ENCODE peak calls at places on chromosomes 3 and 15, in eight cellular contexts. O is sigmoid colon; G is left ventricle myocardium superior; M is GM12891; E is posterior vena cava; Z is NCI-H2081; U is central memory CD4-positive, alpha-beta T cell; H is SHP77. S is an unnamed sample.

GRCh38 chr15:77516786-77517185 is 96.1 kb downstream of the HMG20A start:
- DNase-seq in O (peak), G (no peak), M (no peak), E (peak), Z (no peak), U (no peak), H (no peak), S (no peak)

GRCh38 chr3:139481116-139481515 is 4.8 kb upstream of the RBP2 start:
- DNase-seq in O (no peak), G (no peak), M (no peak), E (no peak), Z (no peak), U (no peak), H (no peak), S (no peak)

GRCh38 chr3:126340943-126341754 is 16.1 kb downstream of the KLF15 start:
- DNase-seq in O (peak), G (peak), M (no peak), E (peak), Z (no peak), U (no peak), H (no peak), S (no peak)

GRCh38 chr3:70433091-70433490 is 120.7 kb upstream of the MDFIC2 start:
- DNase-seq in O (no peak), G (no peak), M (no peak), E (no peak), Z (no peak), U (no peak), H (no peak), S (no peak)

GRCh38 chr3:112010631-112011030 is 11.9 kb downstream of the TAGLN3 start:
- DNase-seq in O (no peak), G (no peak), M (no peak), E (no peak), Z (no peak), U (no peak), H (no peak), S (no peak)

GRCh38 chr3:36677331-36678007 is 86.9 kb downstream of the DCLK3 start:
- DNase-seq in O (no peak), G (no peak), M (no peak), E (no peak), Z (no peak), U (no peak), H (no peak), S (no peak)

GRCh38 chr15:91150492-91151160 is 50.6 kb downstream of the SV2B start:
- DNase-seq in O (no peak), G (no peak), M (no peak), E (no peak), Z (no peak), U (no peak), H (no peak), S (no peak)

GRCh38 chr3:158505117-158505516 is 65.9 kb upstream of the MLF1 start:
- DNase-seq in O (no peak), G (no peak), M (no peak), E (no peak), Z (no peak), U (no peak), H (no peak), S (no peak)

GRCh38 chr3:197249542-197249941 is 48.9 kb downstream of the DLG1 start:
- DNase-seq in O (no peak), G (no peak), M (no peak), E (no peak), Z (no peak), U (no peak), H (no peak), S (no peak)

GRCh38 chr3:171379281-171379680 is 80.9 kb downstream of the TNIK start:
- DNase-seq in O (no peak), G (no peak), M (no peak), E (no peak), Z (no peak), U (no peak), H (no peak), S (no peak)

S was measured in K562.